ENCODE peak calls at places on chromosomes 4 and X, in four cellular contexts. A, N, Z and I are unnamed samples.

GRCh38 chr4:26424143-26424542 is 66.1 kb downstream of the CCKAR start:
- DNase-seq in A (no peak), N (no peak), Z (no peak), I (no peak)

GRCh38 chr4:134935320-134935719 is 733.7 kb upstream of the PABPC4L start:
- DNase-seq in A (peak), N (no peak), Z (no peak), I (no peak)

GRCh38 chrX:69218407-69218806 is 53.2 kb upstream of the PJA1 start:
- DNase-seq in A (no peak), N (no peak), Z (no peak), I (no peak)

GRCh38 chr4:140252742-140253555 is 99.0 kb upstream of the MAML3 start:
- DNase-seq in A (peak), N (no peak), Z (peak), I (peak)

GRCh38 chrX:154074199-154074598 is 23.3 kb downstream of the MECP2 start:
- DNase-seq in A (peak), N (no peak), Z (no peak), I (no peak)

GRCh38 chr4:53644607-53645006 is 53.3 kb upstream of the LNX1 start:
- DNase-seq in A (no peak), N (no peak), Z (no peak), I (no peak)

GRCh38 chr4:79852305-79852730 is 220.7 kb downstream of the ANTXR2 start:
- DNase-seq in A (peak), N (no peak), Z (no peak), I (no peak)

GRCh38 chr4:88219099-88219498 is 60.7 kb upstream of the ABCG2 start:
- DNase-seq in A (peak), N (no peak), Z (peak), I (no peak)

GRCh38 chr4:82235346-82235745 is 138.4 kb downstream of the HNRNPD start:
- DNase-seq in A (no peak), N (no peak), Z (no peak), I (no peak)

GRCh38 chr4:83046693-83047473 is 11.9 kb downstream of the COPS4 start:
- DNase-seq in A (no peak), N (no peak), Z (no peak), I (no peak)

GRCh38 chr4:126727461-126727860 is 905.3 kb upstream of the INTU start:
- DNase-seq in A (peak), N (no peak), Z (no peak), I (no peak)

GRCh38 chr4:126051709-126052424 is 737.1 kb downstream of the FAT4 start:
- DNase-seq in A (peak), N (peak), Z (no peak), I (no peak)

GRCh38 chr4:113347245-113347644 is 297.8 kb downstream of the ANK2 start:
- DNase-seq in A (no peak), N (no peak), Z (no peak), I (no peak)